ENCODE peak calls at places on chromosomes 6 and 20, in five cellular contexts. One of them, this sample, is unnamed.

GRCh38 chr6:46437671-46438221 is 53.5 kb downstream of the RCAN2 start:
- DNase-seq in adrenal gland: no peak
- DNase-seq in A549: no peak
- DNase-seq in neural progenitor cell: no peak
- DNase-seq in K562: no peak
- DNase-seq in this sample: peak; percentile 23

GRCh38 chr6:151036869-151037680 is 171.6 kb downstream of the MTHFD1L start:
- DNase-seq in adrenal gland: no peak
- DNase-seq in K562: no peak
- DNase-seq in A549: no peak
- DNase-seq in neural progenitor cell: no peak
- DNase-seq in this sample: no peak

GRCh38 chr20:36441416-36441815 is 99.9 kb upstream of the MYL9 start:
- DNase-seq in neural progenitor cell: no peak
- DNase-seq in adrenal gland: no peak
- DNase-seq in K562: no peak
- DNase-seq in A549: no peak
- DNase-seq in this sample: no peak

GRCh38 chr6:122484760-122485159 is 13.2 kb upstream of the SERINC1 start:
- DNase-seq in A549: no peak
- DNase-seq in adrenal gland: no peak
- DNase-seq in K562: no peak
- DNase-seq in neural progenitor cell: peak; percentile 33
- DNase-seq in this sample: no peak

GRCh38 chr6:158507174-158507573 is 52.7 kb upstream of the TMEM181 start:
- DNase-seq in K562: no peak
- DNase-seq in adrenal gland: no peak
- DNase-seq in A549: no peak
- DNase-seq in neural progenitor cell: no peak
- DNase-seq in this sample: no peak

GRCh38 chr6:99746261-99746895 is 139.7 kb downstream of the PRDM13 start:
- DNase-seq in A549: peak; percentile 11
- DNase-seq in neural progenitor cell: peak; percentile 72
- DNase-seq in K562: peak; percentile 39
- DNase-seq in adrenal gland: peak; percentile 48
- DNase-seq in this sample: peak; percentile 41

GRCh38 chr6:123715243-123715863 is 78.6 kb upstream of the TRDN start:
- DNase-seq in K562: no peak
- DNase-seq in A549: no peak
- DNase-seq in neural progenitor cell: peak; percentile 56
- DNase-seq in adrenal gland: peak; percentile 37
- DNase-seq in this sample: peak; percentile 11

GRCh38 chr6:32967151-32968091 is 973 bp upstream of the BRD2 start:
- DNase-seq in K562: peak; percentile 52
- DNase-seq in neural progenitor cell: peak; percentile 70
- DNase-seq in adrenal gland: no peak
- DNase-seq in A549: no peak
- DNase-seq in this sample: no peak

GRCh38 chr20:52425253-52425652 is 233.7 kb upstream of the ZFP64 start:
- DNase-seq in neural progenitor cell: no peak
- DNase-seq in adrenal gland: no peak
- DNase-seq in A549: no peak
- DNase-seq in K562: no peak
- DNase-seq in this sample: no peak

GRCh38 chr6:107576852-107577251 is 86.9 kb downstream of the SOBP start:
- DNase-seq in adrenal gland: peak; percentile 51
- DNase-seq in neural progenitor cell: no peak
- DNase-seq in A549: no peak
- DNase-seq in K562: no peak
- DNase-seq in this sample: no peak

GRCh38 chr6:119134752-119135151 is 56.3 kb upstream of the FAM184A start:
- DNase-seq in adrenal gland: no peak
- DNase-seq in A549: no peak
- DNase-seq in K562: no peak
- DNase-seq in neural progenitor cell: no peak
- DNase-seq in this sample: no peak

GRCh38 chr6:79888587-79888986 is 58.8 kb downstream of the ELOVL4 start:
- DNase-seq in neural progenitor cell: no peak
- DNase-seq in A549: no peak
- DNase-seq in K562: no peak
- DNase-seq in adrenal gland: no peak
- DNase-seq in this sample: no peak

GRCh38 chr6:138529510-138529909 is 30.2 kb upstream of the NHSL1 start:
- DNase-seq in neural progenitor cell: peak; percentile 39
- DNase-seq in adrenal gland: no peak
- DNase-seq in K562: no peak
- DNase-seq in A549: no peak
- DNase-seq in this sample: no peak
- H3K4me1 ChIP-seq in neural progenitor cell: peaks cover 37% of the 10 kb centered on the region
- H3K4me1 ChIP-seq in adrenal gland: no peaks in the 10 kb centered on the region
- H3K4me1 ChIP-seq in K562: no peaks in the 10 kb centered on the region
- H3K4me1 ChIP-seq in A549: no peaks in the 10 kb centered on the region
- H3K4me1 ChIP-seq in this sample: no peaks in the 10 kb centered on the region

DNA sequence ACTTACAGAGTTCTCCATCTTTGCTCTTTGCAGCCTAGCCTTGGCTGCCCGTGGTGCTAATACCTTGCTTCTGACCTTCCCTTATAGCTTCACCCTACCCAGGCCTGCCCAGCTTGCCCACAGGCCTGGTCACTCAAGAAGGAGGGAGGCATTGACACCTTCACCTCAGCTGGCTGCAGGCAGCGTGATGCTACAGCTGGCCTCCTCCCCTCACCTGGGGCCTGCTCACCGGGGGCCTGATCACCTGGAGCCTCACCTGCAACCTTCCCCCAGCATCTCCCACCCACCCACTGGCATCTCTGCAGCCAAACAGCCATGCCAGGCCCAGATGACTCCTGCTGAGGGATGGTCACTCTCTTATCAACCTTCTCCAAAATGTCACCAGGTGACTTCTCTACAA is 40.4 kb downstream of the CPNE5 start:
- DNase-seq in adrenal gland: no peak
- DNase-seq in neural progenitor cell: no peak
- DNase-seq in A549: no peak
- DNase-seq in K562: no peak
- DNase-seq in this sample: no peak
- H3K9me3 ChIP-seq in adrenal gland: no peaks in the 10 kb centered on the region
- H3K9me3 ChIP-seq in neural progenitor cell: no peaks in the 10 kb centered on the region
- H3K9me3 ChIP-seq in A549: no peaks in the 10 kb centered on the region
- H3K9me3 ChIP-seq in K562: no peaks in the 10 kb centered on the region
- H3K9me3 ChIP-seq in this sample: no peaks in the 10 kb centered on the region

DNA sequence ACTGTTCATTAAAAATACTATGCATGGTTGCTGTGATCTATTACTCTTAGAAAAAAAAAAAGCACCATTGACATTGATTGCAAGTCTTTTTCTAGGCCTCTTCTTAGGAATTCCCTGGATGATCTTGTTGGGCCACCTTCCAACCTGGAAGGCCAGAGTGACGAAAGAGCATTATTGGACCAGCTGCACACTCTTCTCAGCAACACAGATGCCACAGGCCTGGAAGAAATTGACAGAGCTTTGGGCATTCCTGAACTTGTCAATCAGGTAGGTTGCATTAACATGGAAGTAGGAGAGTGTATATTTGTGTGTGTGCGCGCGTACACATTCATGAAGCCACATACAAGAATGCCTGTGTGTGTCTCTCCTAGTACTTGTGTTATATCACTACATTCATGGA is 140.4 kb downstream of the NCOA3 start:
- DNase-seq in K562: no peak
- DNase-seq in adrenal gland: no peak
- DNase-seq in neural progenitor cell: no peak
- DNase-seq in A549: no peak
- DNase-seq in this sample: no peak
- TF ChIP-seq CTCF in K562: no peak
- TF ChIP-seq CTCF in adrenal gland: no peak
- TF ChIP-seq CTCF in neural progenitor cell: no peak
- TF ChIP-seq CTCF in A549: no peak
- TF ChIP-seq CTCF in this sample: no peak

GRCh38 chr20:51403465-51404220 is 138.9 kb downstream of the NFATC2 start:
- DNase-seq in K562: no peak
- DNase-seq in A549: no peak
- DNase-seq in neural progenitor cell: no peak
- DNase-seq in adrenal gland: no peak
- DNase-seq in this sample: no peak
- H3K4me1 ChIP-seq in K562: no peaks in the 10 kb centered on the region
- H3K4me1 ChIP-seq in A549: no peaks in the 10 kb centered on the region
- H3K4me1 ChIP-seq in neural progenitor cell: no peaks in the 10 kb centered on the region
- H3K4me1 ChIP-seq in adrenal gland: no peaks in the 10 kb centered on the region
- H3K4me1 ChIP-seq in this sample: peaks cover 4% of the 10 kb centered on the region

GRCh38 chr20:40314278-40314677 is 374.8 kb downstream of the MAFB start:
- DNase-seq in adrenal gland: no peak
- DNase-seq in K562: no peak
- DNase-seq in neural progenitor cell: no peak
- DNase-seq in A549: no peak
- DNase-seq in this sample: no peak

GRCh38 chr20:40307937-40308478 is 381.0 kb downstream of the MAFB start:
- DNase-seq in K562: no peak
- DNase-seq in neural progenitor cell: no peak
- DNase-seq in adrenal gland: no peak
- DNase-seq in A549: no peak
- DNase-seq in this sample: no peak

GRCh38 chr20:40313730-40314129 is 375.3 kb downstream of the MAFB start:
- DNase-seq in A549: no peak
- DNase-seq in adrenal gland: no peak
- DNase-seq in K562: no peak
- DNase-seq in neural progenitor cell: no peak
- DNase-seq in this sample: no peak

GRCh38 chr20:40305303-40305702 is 383.7 kb downstream of the MAFB start:
- DNase-seq in adrenal gland: no peak
- DNase-seq in neural progenitor cell: no peak
- DNase-seq in K562: no peak
- DNase-seq in A549: no peak
- DNase-seq in this sample: peak; percentile 13

DNA sequence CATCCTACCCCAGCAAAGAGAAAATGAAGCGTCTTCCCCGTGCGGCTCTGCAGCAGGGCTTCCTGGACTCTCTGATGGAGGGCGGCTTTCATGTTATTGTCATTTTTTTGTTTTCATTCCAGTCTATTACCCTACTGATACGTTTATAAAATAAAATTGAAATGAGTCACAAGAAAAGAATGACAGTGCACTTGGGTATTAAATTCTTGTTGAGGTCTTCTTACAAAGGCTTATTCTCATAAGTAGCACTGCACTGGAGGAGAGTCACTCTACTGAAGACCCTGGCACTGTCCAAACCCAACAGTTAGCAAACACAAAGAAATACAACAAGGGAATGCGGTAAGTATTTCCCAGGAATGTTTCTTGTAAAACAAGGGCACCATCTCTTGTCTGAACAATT is 379.3 kb downstream of the MAFB start:
- DNase-seq in A549: no peak
- DNase-seq in adrenal gland: no peak
- DNase-seq in K562: no peak
- DNase-seq in neural progenitor cell: no peak
- DNase-seq in this sample: no peak
- H3K9me3 ChIP-seq in A549: no peaks in the 10 kb centered on the region
- H3K9me3 ChIP-seq in adrenal gland: no peaks in the 10 kb centered on the region
- H3K9me3 ChIP-seq in K562: no peaks in the 10 kb centered on the region
- H3K9me3 ChIP-seq in neural progenitor cell: no peaks in the 10 kb centered on the region
- H3K9me3 ChIP-seq in this sample: no peaks in the 10 kb centered on the region

DNA sequence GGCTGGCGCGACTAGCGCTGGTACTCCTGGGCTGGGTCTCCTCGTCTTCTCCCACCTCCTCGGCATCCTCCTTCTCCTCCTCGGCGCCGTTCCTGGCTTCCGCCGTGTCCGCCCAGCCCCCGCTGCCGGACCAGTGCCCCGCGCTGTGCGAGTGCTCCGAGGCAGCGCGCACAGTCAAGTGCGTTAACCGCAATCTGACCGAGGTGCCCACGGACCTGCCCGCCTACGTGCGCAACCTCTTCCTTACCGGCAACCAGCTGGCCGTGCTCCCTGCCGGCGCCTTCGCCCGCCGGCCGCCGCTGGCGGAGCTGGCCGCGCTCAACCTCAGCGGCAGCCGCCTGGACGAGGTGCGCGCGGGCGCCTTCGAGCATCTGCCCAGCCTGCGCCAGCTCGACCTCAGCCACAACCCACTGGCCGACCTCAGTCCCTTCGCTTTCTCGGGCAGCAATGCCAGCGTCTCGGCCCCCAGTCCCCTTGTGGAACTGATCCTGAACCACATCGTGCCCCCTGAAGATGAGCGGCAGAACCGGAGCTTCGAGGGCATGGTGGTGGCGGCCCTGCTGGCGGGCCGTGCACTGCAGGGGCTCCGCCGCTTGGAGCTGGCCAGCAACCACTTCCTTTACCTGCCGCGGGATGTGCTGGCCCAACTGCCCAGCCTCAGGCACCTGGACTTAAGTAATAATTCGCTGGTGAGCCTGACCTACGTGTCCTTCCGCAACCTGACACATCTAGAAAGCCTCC is 1.6 kb downstream of the TPBG start:
- DNase-seq in neural progenitor cell: peak; percentile 62
- DNase-seq in K562: no peak
- DNase-seq in adrenal gland: peak; percentile 7
- DNase-seq in A549: peak; percentile 28
- DNase-seq in this sample: no peak
- TF ChIP-seq CTCF in neural progenitor cell: peak; percentile 20
- TF ChIP-seq CTCF in K562: no peak
- TF ChIP-seq CTCF in adrenal gland: no peak
- TF ChIP-seq CTCF in A549: peak; percentile 6
- TF ChIP-seq CTCF in this sample: no peak

GRCh38 chr20:50810842-50811241 is 16.0 kb downstream of the BCAS4 start:
- DNase-seq in neural progenitor cell: no peak
- DNase-seq in A549: no peak
- DNase-seq in adrenal gland: no peak
- DNase-seq in K562: no peak
- DNase-seq in this sample: no peak
- H3K4me1 ChIP-seq in neural progenitor cell: no peaks in the 10 kb centered on the region
- H3K4me1 ChIP-seq in A549: peaks cover 4% of the 10 kb centered on the region
- H3K4me1 ChIP-seq in adrenal gland: no peaks in the 10 kb centered on the region
- H3K4me1 ChIP-seq in K562: no peaks in the 10 kb centered on the region
- H3K4me1 ChIP-seq in this sample: no peaks in the 10 kb centered on the region

DNA sequence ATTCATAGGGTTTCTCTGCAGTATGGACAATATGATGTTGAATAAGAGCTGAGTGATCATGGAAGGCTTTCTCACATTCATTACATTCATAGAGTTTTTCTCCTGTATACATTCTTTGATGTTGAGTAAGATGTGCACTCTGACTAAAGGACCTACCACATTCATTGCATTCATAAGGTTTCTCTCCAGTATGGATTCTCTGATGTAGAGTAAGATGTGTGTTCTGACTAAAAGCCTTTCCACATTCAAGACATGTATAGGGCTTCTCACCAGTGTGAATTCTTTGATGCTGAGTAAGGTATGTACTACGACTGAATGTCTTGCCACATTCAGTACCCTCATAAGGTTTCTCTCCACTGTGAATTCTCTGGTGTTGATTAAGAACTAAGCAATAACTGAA is 29.3 kb upstream of the ZNF391 start:
- DNase-seq in K562: no peak
- DNase-seq in neural progenitor cell: no peak
- DNase-seq in A549: no peak
- DNase-seq in adrenal gland: no peak
- DNase-seq in this sample: no peak
- H3K9me3 ChIP-seq in K562: peaks cover 6% of the 10 kb centered on the region
- H3K9me3 ChIP-seq in neural progenitor cell: peaks cover 17% of the 10 kb centered on the region
- H3K9me3 ChIP-seq in A549: peaks cover 20% of the 10 kb centered on the region
- H3K9me3 ChIP-seq in adrenal gland: no peaks in the 10 kb centered on the region
- H3K9me3 ChIP-seq in this sample: peaks cover 76% of the 10 kb centered on the region

DNA sequence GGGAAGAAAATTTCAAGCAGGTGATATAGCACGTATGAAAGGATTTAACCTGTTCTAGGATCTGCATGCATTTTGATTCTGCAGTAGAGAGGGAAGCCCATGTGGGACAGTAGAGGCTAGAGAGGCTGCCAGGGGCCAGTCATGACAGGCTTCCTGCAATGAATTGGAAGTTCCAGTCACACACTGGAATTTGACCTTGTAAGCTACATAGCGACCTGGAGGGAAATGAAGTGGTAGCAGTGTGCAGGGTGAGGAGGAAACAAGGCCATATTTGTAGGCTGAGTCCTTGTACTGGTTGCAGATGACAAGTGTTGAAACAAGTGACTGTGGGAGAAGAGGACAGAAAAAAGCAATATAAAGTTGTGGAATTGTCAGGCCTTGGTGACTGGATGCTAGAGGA is 58.6 kb upstream of the OLIG3 start:
- DNase-seq in neural progenitor cell: no peak
- DNase-seq in K562: no peak
- DNase-seq in A549: no peak
- DNase-seq in adrenal gland: no peak
- DNase-seq in this sample: no peak
- TF ChIP-seq CTCF in neural progenitor cell: no peak
- TF ChIP-seq CTCF in K562: no peak
- TF ChIP-seq CTCF in A549: no peak
- TF ChIP-seq CTCF in adrenal gland: no peak
- TF ChIP-seq CTCF in this sample: no peak